ENCODE peak calls at places on chromosome 5, in seven cellular contexts. N is ACHN, V is endothelial cell of umbilical vein, A is LNCaP clone FGC, O is RPMI8226, J is lower lobe of right lung, X is heart left ventricle. D is an unnamed sample.

GRCh38 chr5:14582797-14583137 is 1.2 kb downstream of the OTULINL start:
- DNase-seq in N (no peak), V (no peak), A (no peak), O (no peak), J (peak), X (no peak), D (no peak)

GRCh38 chr5:69485471-69485870 is 7.1 kb upstream of the OCLN start:
- DNase-seq in N (no peak), V (no peak), A (no peak), O (no peak), J (no peak), X (no peak), D (no peak)

GRCh38 chr5:86565197-86565789 is 52.4 kb upstream of the COX7C start:
- DNase-seq in N (no peak), V (no peak), A (no peak), O (no peak), J (no peak), X (no peak), D (no peak)

GRCh38 chr5:1108008-1108864 is 3.6 kb downstream of the SLC12A7 start:
- DNase-seq in N (no peak), V (no peak), A (no peak), O (no peak), J (no peak), X (no peak), D (no peak)

GRCh38 chr5:175202461-175203065 is 241.4 kb downstream of the DRD1 start:
- DNase-seq in N (peak), V (no peak), A (no peak), O (no peak), J (no peak), X (no peak), D (no peak)

GRCh38 chr5:80219381-80219780 is 36.5 kb downstream of the SERINC5 start:
- DNase-seq in N (no peak), V (no peak), A (no peak), O (no peak), J (no peak), X (no peak), D (no peak)

GRCh38 chr5:1190915-1191314 is 10.5 kb upstream of the SLC6A19 start:
- DNase-seq in N (no peak), V (no peak), A (no peak), O (peak), J (peak), X (no peak), D (no peak)

GRCh38 chr5:16741007-16741406 is 124.2 kb upstream of the RETREG1 start:
- DNase-seq in N (no peak), V (no peak), A (no peak), O (no peak), J (no peak), X (no peak), D (no peak)

GRCh38 chr5:97192580-97193421 is 9.8 kb upstream of the RIOK2 start:
- DNase-seq in N (no peak), V (no peak), A (no peak), O (peak), J (no peak), X (no peak), D (no peak)

GRCh38 chr5:119789411-119790117 is 160.2 kb downstream of the FAM170A start:
- DNase-seq in N (no peak), V (no peak), A (no peak), O (no peak), J (no peak), X (no peak), D (no peak)